ENCODE peak calls at places on chromosome 2, in five cellular contexts. K is fibroblast of the conjunctiva; A is stimulated activated CD4-positive, alpha-beta T cell treated with anti-CD3 and anti-CD28 coated beads, Interleukin-15, amount 100 ng/mL, for 24 hours; O is GM12865; G is naive thymus-derived CD4-positive, alpha-beta T cell. J is an unnamed sample.

GRCh38 chr2:222336931-222337330 is 38.1 kb upstream of the PAX3 start:
- DNase-seq in K (no peak), A (no peak), G (no peak), O (no peak), J (no peak)

GRCh38 chr2:164599954-164600589 is 21.2 kb downstream of the GRB14 start:
- DNase-seq in G (no peak), K (peak; percentile 54), O (peak; percentile 64), A (peak; percentile 5), J (no peak)

GRCh38 chr2:188314314-188315054 is 22.8 kb downstream of the GULP1 start:
- DNase-seq in G (no peak), O (no peak), A (no peak), K (no peak), J (no peak)

GRCh38 chr2:207764096-207764630 is 5.5 kb downstream of the FZD5 start:
- DNase-seq in O (no peak), G (no peak), A (no peak), K (no peak), J (no peak)

GRCh38 chr2:112262876-112263275 is 8.0 kb upstream of the ZC3H8 start:
- DNase-seq in O (no peak), G (no peak), K (no peak), A (no peak), J (no peak)

GRCh38 chr2:158414538-158414937 is 42.0 kb downstream of the CCDC148 start:
- DNase-seq in A (no peak), G (no peak), O (no peak), K (peak; percentile 5), J (no peak)

GRCh38 chr2:237864940-237865622 is 5.7 kb downstream of the RAMP1 start:
- DNase-seq in O (no peak), K (no peak), G (no peak), A (no peak), J (no peak)

GRCh38 chr2:231181848-231182247 is 16.6 kb upstream of the ARMC9 start:
- DNase-seq in A (no peak), O (peak; percentile 80), K (no peak), G (no peak), J (peak; percentile 52)

GRCh38 chr2:207692206-207693065 is 19.0 kb upstream of the CCNYL1 start:
- DNase-seq in G (peak; percentile 31), O (peak; percentile 40), A (peak; percentile 53), K (no peak), J (no peak)

GRCh38 chr2:11090158-11090557 is 65.1 kb upstream of the SLC66A3 start:
- DNase-seq in A (peak; percentile 8), G (no peak), K (no peak), O (no peak), J (no peak)

GRCh38 chr2:155846249-155846648 is 486.3 kb downstream of the NR4A2 start:
- DNase-seq in A (no peak), O (no peak), K (no peak), G (no peak), J (no peak)

GRCh38 chr2:121356058-121356640 is 71.1 kb upstream of the TFCP2L1 start:
- DNase-seq in K (peak; percentile 60), G (no peak), A (peak; percentile 25), O (peak; percentile 61), J (no peak)

GRCh38 chr2:159713691-159714585 is 1.6 kb downstream of the MARCHF7 start:
- DNase-seq in A (no peak), G (no peak), K (peak; percentile 22), O (no peak), J (no peak)

GRCh38 chr2:45577426-45577825 is 33.6 kb downstream of the SRBD1 start:
- DNase-seq in A (no peak), G (no peak), O (no peak), K (no peak), J (no peak)

GRCh38 chr2:179524940-179525339 is 260.3 kb upstream of the SESTD1 start:
- DNase-seq in A (no peak), K (no peak), G (no peak), O (no peak), J (no peak)

GRCh38 chr2:28821295-28821958 is 10.8 kb downstream of the SPDYA start:
- DNase-seq in K (peak; percentile 46), A (peak; percentile 70), G (peak; percentile 54), O (peak; percentile 78), J (peak; percentile 25)

GRCh38 chr2:191396794-191397193 is 151.6 kb downstream of the MYO1B start:
- DNase-seq in O (no peak), K (no peak), G (no peak), A (no peak), J (no peak)

GRCh38 chr2:164044637-164045036 is 308.8 kb upstream of the FIGN start:
- DNase-seq in G (no peak), K (no peak), A (no peak), O (no peak), J (no peak)

GRCh38 chr2:224101820-224102630 is 62.9 kb upstream of the SERPINE2 start:
- DNase-seq in K (peak; percentile 90), A (no peak), G (no peak), O (no peak), J (no peak)

GRCh38 chr2:239396881-239397681 is 3.7 kb downstream of the HDAC4 start:
- DNase-seq in G (peak; percentile 57), A (peak; percentile 24), O (peak; percentile 26), K (no peak), J (no peak)

GRCh38 chr2:105732096-105732495 is 12.6 kb upstream of the NCK2 start:
- DNase-seq in A (no peak), O (no peak), K (no peak), G (no peak), J (no peak)

GRCh38 chr2:225009768-225010167 is 32.5 kb downstream of the DOCK10 start:
- DNase-seq in A (no peak), O (no peak), K (no peak), G (no peak), J (no peak)

GRCh38 chr2:236656721-236657120 is 87.1 kb downstream of the ACKR3 start:
- DNase-seq in G (no peak), A (no peak), K (no peak), O (no peak), J (no peak)

GRCh38 chr2:127565261-127566138 is 30.0 kb downstream of the MYO7B start:
- DNase-seq in G (no peak), K (no peak), A (no peak), O (no peak), J (no peak)

GRCh38 chr2:3348771-3349170 is 28.8 kb downstream of the EIPR1 start:
- DNase-seq in O (no peak), G (no peak), K (no peak), A (no peak), J (no peak)

GRCh38 chr2:108909275-108909823 is 79.7 kb downstream of the EDAR start:
- DNase-seq in A (no peak), O (no peak), K (no peak), G (no peak), J (no peak)

GRCh38 chr2:226396541-226396940 is 403.1 kb downstream of the IRS1 start:
- DNase-seq in O (no peak), A (no peak), K (no peak), G (no peak), J (no peak)

GRCh38 chr2:231128541-231128940 is 3.7 kb upstream of the HTR2B start:
- DNase-seq in K (no peak), O (no peak), G (no peak), A (no peak), J (no peak)

GRCh38 chr2:81870119-81870518 is 1565.6 kb upstream of the LRRTM1 start:
- DNase-seq in O (no peak), G (no peak), K (no peak), A (no peak), J (no peak)

GRCh38 chr2:27182346-27182745 is 29.5 kb upstream of the ATRAID start:
- DNase-seq in O (no peak), G (no peak), K (no peak), A (no peak), J (no peak)

GRCh38 chr2:30747206-30747605 is 60.0 kb downstream of the CAPN13 start:
- DNase-seq in K (no peak), G (no peak), A (no peak), O (no peak), J (no peak)

GRCh38 chr2:222309361-222309760 is 10.6 kb upstream of the PAX3 start:
- DNase-seq in K (no peak), O (no peak), G (no peak), A (no peak), J (no peak)

GRCh38 chr2:213806125-213806726 is 522.0 kb downstream of the SPAG16 start:
- DNase-seq in K (peak; percentile 17), O (peak; percentile 23), G (no peak), A (no peak), J (no peak)

GRCh38 chr2:213411582-213412289 is 127.5 kb downstream of the SPAG16 start:
- DNase-seq in G (no peak), K (no peak), A (no peak), O (no peak), J (no peak)

GRCh38 chr2:231663458-231664290 is 44.7 kb upstream of the PTMA start:
- DNase-seq in O (no peak), A (no peak), G (no peak), K (no peak), J (no peak)

GRCh38 chr2:178629463-178629862 is 149.2 kb downstream of the PLEKHA3 start:
- DNase-seq in A (no peak), K (no peak), O (no peak), G (no peak), J (no peak)

GRCh38 chr2:136246086-136246669 is 128.2 kb upstream of the CXCR4 start:
- DNase-seq in O (peak; percentile 60), K (no peak), A (no peak), G (no peak), J (peak; percentile 60)

GRCh38 chr2:152615177-152615576 is 102.1 kb downstream of the PRPF40A start:
- DNase-seq in G (no peak), A (no peak), K (no peak), O (no peak), J (no peak)

GRCh38 chr2:218570850-218571249 is 2.2 kb downstream of the CNOT9 start:
- DNase-seq in G (no peak), A (no peak), O (peak; percentile 15), K (no peak), J (no peak)

GRCh38 chr2:47891369-47892337 is 14.6 kb downstream of the FBXO11 start:
- DNase-seq in A (no peak), G (no peak), K (no peak), O (no peak), J (no peak)